ENCODE peak calls at places on chromosomes 5 and 9, in nine cellular contexts. One of them, this sample, is unnamed.

GRCh38 chr5:122907238-122907637 is 61.8 kb downstream of the SNX24 start:
- DNase-seq in heart left ventricle: no peak
- DNase-seq in AG09309: no peak
- DNase-seq in fibroblast of mammary gland: peak; percentile 34
- DNase-seq in Peyer's patch: no peak
- DNase-seq in IMR-90: peak; percentile 14
- DNase-seq in sigmoid colon: no peak
- DNase-seq in right lobe of liver: no peak
- DNase-seq in fibroblast of pulmonary artery: peak; percentile 73
- DNase-seq in this sample: peak; percentile 60

GRCh38 chr5:1265461-1266455 is 29.1 kb downstream of the TERT start:
- DNase-seq in heart left ventricle: no peak
- DNase-seq in AG09309: no peak
- DNase-seq in fibroblast of mammary gland: no peak
- DNase-seq in Peyer's patch: no peak
- DNase-seq in IMR-90: no peak
- DNase-seq in sigmoid colon: no peak
- DNase-seq in right lobe of liver: no peak
- DNase-seq in fibroblast of pulmonary artery: no peak
- DNase-seq in this sample: no peak

GRCh38 chr5:43044181-43044914 is 4.2 kb upstream of the ANXA2R start:
- DNase-seq in heart left ventricle: no peak
- DNase-seq in AG09309: no peak
- DNase-seq in fibroblast of mammary gland: peak; percentile 60
- DNase-seq in Peyer's patch: no peak
- DNase-seq in IMR-90: peak; percentile 68
- DNase-seq in sigmoid colon: no peak
- DNase-seq in right lobe of liver: no peak
- DNase-seq in fibroblast of pulmonary artery: peak; percentile 31
- DNase-seq in this sample: peak; percentile 51

GRCh38 chr5:136906545-136906944 is 541.2 kb upstream of the TRPC7 start:
- DNase-seq in heart left ventricle: no peak
- DNase-seq in AG09309: no peak
- DNase-seq in fibroblast of mammary gland: no peak
- DNase-seq in Peyer's patch: no peak
- DNase-seq in IMR-90: no peak
- DNase-seq in sigmoid colon: no peak
- DNase-seq in right lobe of liver: no peak
- DNase-seq in fibroblast of pulmonary artery: no peak
- DNase-seq in this sample: no peak

GRCh38 chr5:132049559-132049958 is 10.9 kb upstream of the IL3 start:
- DNase-seq in heart left ventricle: no peak
- DNase-seq in AG09309: no peak
- DNase-seq in fibroblast of mammary gland: no peak
- DNase-seq in Peyer's patch: no peak
- DNase-seq in IMR-90: no peak
- DNase-seq in sigmoid colon: no peak
- DNase-seq in right lobe of liver: no peak
- DNase-seq in fibroblast of pulmonary artery: no peak
- DNase-seq in this sample: no peak

GRCh38 chr5:44536650-44537260 is 147.5 kb upstream of the FGF10 start:
- DNase-seq in heart left ventricle: no peak
- DNase-seq in AG09309: peak; percentile 1
- DNase-seq in fibroblast of mammary gland: peak; percentile 78
- DNase-seq in Peyer's patch: no peak
- DNase-seq in IMR-90: peak; percentile 17
- DNase-seq in sigmoid colon: no peak
- DNase-seq in right lobe of liver: peak; percentile 18
- DNase-seq in fibroblast of pulmonary artery: peak; percentile 24
- DNase-seq in this sample: peak; percentile 43

GRCh38 chr5:14491505-14491904 is 90.1 kb upstream of the OTULINL start:
- DNase-seq in heart left ventricle: peak; percentile 55
- DNase-seq in AG09309: no peak
- DNase-seq in fibroblast of mammary gland: peak; percentile 91
- DNase-seq in Peyer's patch: no peak
- DNase-seq in IMR-90: peak; percentile 75
- DNase-seq in sigmoid colon: no peak
- DNase-seq in right lobe of liver: no peak
- DNase-seq in fibroblast of pulmonary artery: peak; percentile 76
- DNase-seq in this sample: peak; percentile 82

GRCh38 chr9:68978054-68978453 is 35.9 kb downstream of the PRKACG start:
- DNase-seq in heart left ventricle: no peak
- DNase-seq in AG09309: no peak
- DNase-seq in fibroblast of mammary gland: no peak
- DNase-seq in Peyer's patch: no peak
- DNase-seq in IMR-90: no peak
- DNase-seq in sigmoid colon: no peak
- DNase-seq in right lobe of liver: no peak
- DNase-seq in fibroblast of pulmonary artery: no peak
- DNase-seq in this sample: no peak

GRCh38 chr9:137191691-137192447 is 3.4 kb downstream of the SSNA1 start:
- DNase-seq in heart left ventricle: no peak
- DNase-seq in AG09309: no peak
- DNase-seq in fibroblast of mammary gland: no peak
- DNase-seq in Peyer's patch: no peak
- DNase-seq in IMR-90: no peak
- DNase-seq in sigmoid colon: no peak
- DNase-seq in right lobe of liver: no peak
- DNase-seq in fibroblast of pulmonary artery: no peak
- DNase-seq in this sample: no peak

GRCh38 chr5:9188131-9188530 is 357.7 kb downstream of the SEMA5A start:
- DNase-seq in heart left ventricle: no peak
- DNase-seq in AG09309: peak; percentile 75
- DNase-seq in fibroblast of mammary gland: peak; percentile 91
- DNase-seq in Peyer's patch: no peak
- DNase-seq in IMR-90: peak; percentile 96
- DNase-seq in sigmoid colon: no peak
- DNase-seq in right lobe of liver: no peak
- DNase-seq in fibroblast of pulmonary artery: peak; percentile 82
- DNase-seq in this sample: peak; percentile 54

GRCh38 chr5:73299017-73299630 is 126.1 kb downstream of the TMEM174 start:
- DNase-seq in heart left ventricle: no peak
- DNase-seq in AG09309: no peak
- DNase-seq in fibroblast of mammary gland: no peak
- DNase-seq in Peyer's patch: no peak
- DNase-seq in IMR-90: no peak
- DNase-seq in sigmoid colon: no peak
- DNase-seq in right lobe of liver: peak; percentile 17
- DNase-seq in fibroblast of pulmonary artery: no peak
- DNase-seq in this sample: no peak

GRCh38 chr9:136052433-136052880 is 42.6 kb downstream of the NACC2 start:
- DNase-seq in heart left ventricle: no peak
- DNase-seq in AG09309: no peak
- DNase-seq in fibroblast of mammary gland: no peak
- DNase-seq in Peyer's patch: no peak
- DNase-seq in IMR-90: no peak
- DNase-seq in sigmoid colon: peak; percentile 74
- DNase-seq in right lobe of liver: no peak
- DNase-seq in fibroblast of pulmonary artery: peak; percentile 12
- DNase-seq in this sample: peak; percentile 9

GRCh38 chr9:106622148-106622547 is 240.8 kb upstream of the ZNF462 start:
- DNase-seq in heart left ventricle: no peak
- DNase-seq in AG09309: no peak
- DNase-seq in fibroblast of mammary gland: no peak
- DNase-seq in Peyer's patch: no peak
- DNase-seq in IMR-90: no peak
- DNase-seq in sigmoid colon: no peak
- DNase-seq in right lobe of liver: no peak
- DNase-seq in fibroblast of pulmonary artery: no peak
- DNase-seq in this sample: no peak

GRCh38 chr9:123064662-123065061 is 31.2 kb downstream of the GPR21 start:
- DNase-seq in heart left ventricle: no peak
- DNase-seq in AG09309: no peak
- DNase-seq in fibroblast of mammary gland: no peak
- DNase-seq in Peyer's patch: no peak
- DNase-seq in IMR-90: no peak
- DNase-seq in sigmoid colon: no peak
- DNase-seq in right lobe of liver: no peak
- DNase-seq in fibroblast of pulmonary artery: no peak
- DNase-seq in this sample: no peak

GRCh38 chr5:32100230-32100629 is 73.9 kb downstream of the GOLPH3 start:
- DNase-seq in heart left ventricle: no peak
- DNase-seq in AG09309: no peak
- DNase-seq in fibroblast of mammary gland: no peak
- DNase-seq in Peyer's patch: no peak
- DNase-seq in IMR-90: no peak
- DNase-seq in sigmoid colon: peak; percentile 79
- DNase-seq in right lobe of liver: no peak
- DNase-seq in fibroblast of pulmonary artery: no peak
- DNase-seq in this sample: peak; percentile 22

GRCh38 chr9:33737811-33738606 is 57.4 kb upstream of the PRSS3 start:
- DNase-seq in heart left ventricle: no peak
- DNase-seq in AG09309: peak; percentile 18
- DNase-seq in fibroblast of mammary gland: peak; percentile 59
- DNase-seq in Peyer's patch: peak; percentile 71
- DNase-seq in IMR-90: peak; percentile 62
- DNase-seq in sigmoid colon: no peak
- DNase-seq in right lobe of liver: peak; percentile 41
- DNase-seq in fibroblast of pulmonary artery: peak; percentile 77
- DNase-seq in this sample: peak; percentile 81

GRCh38 chr5:64384761-64385160 is 121.1 kb upstream of the RGS7BP start:
- DNase-seq in heart left ventricle: no peak
- DNase-seq in AG09309: no peak
- DNase-seq in fibroblast of mammary gland: peak; percentile 3
- DNase-seq in Peyer's patch: no peak
- DNase-seq in IMR-90: no peak
- DNase-seq in sigmoid colon: no peak
- DNase-seq in right lobe of liver: no peak
- DNase-seq in fibroblast of pulmonary artery: peak; percentile 36
- DNase-seq in this sample: peak; percentile 16
- TF ChIP-seq CTCF in heart left ventricle: no peak
- TF ChIP-seq CTCF in AG09309: no peak
- TF ChIP-seq CTCF in fibroblast of mammary gland: no peak
- TF ChIP-seq CTCF in Peyer's patch: no peak
- TF ChIP-seq CTCF in IMR-90: no peak
- TF ChIP-seq CTCF in sigmoid colon: no peak
- TF ChIP-seq CTCF in right lobe of liver: peak; percentile 10
- TF ChIP-seq CTCF in fibroblast of pulmonary artery: peak; percentile 33
- TF ChIP-seq CTCF in this sample: peak; percentile 39

GRCh38 chr9:16475257-16475656 is 395.2 kb downstream of the BNC2 start:
- DNase-seq in heart left ventricle: no peak
- DNase-seq in AG09309: no peak
- DNase-seq in fibroblast of mammary gland: no peak
- DNase-seq in Peyer's patch: no peak
- DNase-seq in IMR-90: no peak
- DNase-seq in sigmoid colon: no peak
- DNase-seq in right lobe of liver: no peak
- DNase-seq in fibroblast of pulmonary artery: no peak
- DNase-seq in this sample: no peak
- H3K4me3 ChIP-seq in heart left ventricle: no peak overlapping the region
- H3K4me3 ChIP-seq in AG09309: no peak overlapping the region
- H3K4me3 ChIP-seq in fibroblast of mammary gland: no peak overlapping the region
- H3K4me3 ChIP-seq in Peyer's patch: no peak overlapping the region
- H3K4me3 ChIP-seq in IMR-90: no peak overlapping the region
- H3K4me3 ChIP-seq in sigmoid colon: no peak overlapping the region
- H3K4me3 ChIP-seq in right lobe of liver: no peak overlapping the region
- H3K4me3 ChIP-seq in fibroblast of pulmonary artery: no peak overlapping the region
- H3K4me3 ChIP-seq in this sample: no peak overlapping the region

GRCh38 chr5:167582916-167583315 is 708.5 kb upstream of the WWC1 start:
- DNase-seq in heart left ventricle: no peak
- DNase-seq in AG09309: no peak
- DNase-seq in fibroblast of mammary gland: peak; percentile 54
- DNase-seq in Peyer's patch: no peak
- DNase-seq in IMR-90: peak; percentile 26
- DNase-seq in sigmoid colon: no peak
- DNase-seq in right lobe of liver: no peak
- DNase-seq in fibroblast of pulmonary artery: peak; percentile 67
- DNase-seq in this sample: peak; percentile 55

GRCh38 chr5:167585184-167585583 is 706.3 kb upstream of the WWC1 start:
- DNase-seq in heart left ventricle: no peak
- DNase-seq in AG09309: no peak
- DNase-seq in fibroblast of mammary gland: no peak
- DNase-seq in Peyer's patch: no peak
- DNase-seq in IMR-90: no peak
- DNase-seq in sigmoid colon: no peak
- DNase-seq in right lobe of liver: no peak
- DNase-seq in fibroblast of pulmonary artery: no peak
- DNase-seq in this sample: no peak

GRCh38 chr5:167580608-167581007 is 710.8 kb upstream of the WWC1 start:
- DNase-seq in heart left ventricle: no peak
- DNase-seq in AG09309: no peak
- DNase-seq in fibroblast of mammary gland: no peak
- DNase-seq in Peyer's patch: no peak
- DNase-seq in IMR-90: no peak
- DNase-seq in sigmoid colon: no peak
- DNase-seq in right lobe of liver: no peak
- DNase-seq in fibroblast of pulmonary artery: no peak
- DNase-seq in this sample: no peak

GRCh38 chr5:167579701-167580045 is 711.8 kb upstream of the WWC1 start:
- DNase-seq in heart left ventricle: no peak
- DNase-seq in AG09309: peak; percentile 69
- DNase-seq in fibroblast of mammary gland: peak; percentile 25
- DNase-seq in Peyer's patch: no peak
- DNase-seq in IMR-90: peak; percentile 56
- DNase-seq in sigmoid colon: no peak
- DNase-seq in right lobe of liver: no peak
- DNase-seq in fibroblast of pulmonary artery: peak; percentile 31
- DNase-seq in this sample: no peak

DNA sequence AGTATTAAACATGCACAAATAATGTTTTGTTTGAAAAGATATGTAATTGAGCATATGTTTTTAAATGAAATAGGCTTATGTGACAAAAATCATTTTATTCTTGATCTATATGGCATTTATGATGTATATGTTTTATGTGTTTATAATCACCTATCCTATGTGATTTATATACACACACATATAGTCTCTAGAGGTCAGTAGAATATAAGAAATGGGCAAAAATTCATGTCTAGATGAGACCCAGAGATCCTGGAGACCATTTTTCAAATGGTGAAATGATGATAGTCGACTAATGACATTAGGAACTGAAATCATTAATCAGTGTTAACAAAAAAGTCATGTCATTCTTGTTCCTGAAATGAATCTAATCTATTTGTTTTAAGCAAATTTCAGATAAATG is 709.2 kb upstream of the WWC1 start:
- DNase-seq in heart left ventricle: no peak
- DNase-seq in AG09309: no peak
- DNase-seq in fibroblast of mammary gland: peak; percentile 39
- DNase-seq in Peyer's patch: no peak
- DNase-seq in IMR-90: peak; percentile 8
- DNase-seq in sigmoid colon: no peak
- DNase-seq in right lobe of liver: no peak
- DNase-seq in fibroblast of pulmonary artery: peak; percentile 51
- DNase-seq in this sample: peak; percentile 49
- TF ChIP-seq CTCF in heart left ventricle: no peak
- TF ChIP-seq CTCF in AG09309: peak; percentile 13
- TF ChIP-seq CTCF in fibroblast of mammary gland: peak; percentile 27
- TF ChIP-seq CTCF in Peyer's patch: no peak
- TF ChIP-seq CTCF in IMR-90: peak; percentile 57
- TF ChIP-seq CTCF in sigmoid colon: no peak
- TF ChIP-seq CTCF in right lobe of liver: no peak
- TF ChIP-seq CTCF in fibroblast of pulmonary artery: peak; percentile 28
- TF ChIP-seq CTCF in this sample: no peak

DNA sequence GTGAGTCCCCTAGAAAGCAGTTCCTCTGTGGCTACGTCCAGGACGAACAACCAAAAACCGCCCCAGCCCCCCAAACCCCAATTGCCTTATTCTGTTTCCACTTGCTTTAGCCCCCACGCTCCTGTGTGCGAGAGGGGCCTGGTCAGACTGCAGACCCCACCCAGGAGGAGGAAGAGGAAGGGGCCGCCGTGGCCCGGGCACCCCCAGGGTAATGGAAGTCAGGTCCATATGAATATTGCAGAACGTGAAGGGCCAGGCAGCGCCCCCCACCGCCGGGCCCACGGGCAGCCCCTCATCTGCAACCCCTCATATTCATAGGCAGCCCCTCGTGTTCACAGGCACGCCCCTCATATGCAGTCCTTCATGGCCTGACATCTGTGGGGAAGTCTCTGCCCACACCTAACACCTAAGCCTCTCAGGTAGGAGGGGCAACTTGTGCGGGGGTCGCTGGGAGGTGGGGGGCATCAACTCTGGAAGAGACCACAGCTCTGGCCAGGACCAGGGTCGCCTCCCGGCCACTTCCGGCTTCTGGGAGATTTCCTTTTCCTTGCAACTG is 37.7 kb upstream of the PLEKHG4B start:
- DNase-seq in heart left ventricle: no peak
- DNase-seq in AG09309: no peak
- DNase-seq in fibroblast of mammary gland: no peak
- DNase-seq in Peyer's patch: no peak
- DNase-seq in IMR-90: no peak
- DNase-seq in sigmoid colon: no peak
- DNase-seq in right lobe of liver: no peak
- DNase-seq in fibroblast of pulmonary artery: no peak
- DNase-seq in this sample: no peak
- H3K4me3 ChIP-seq in heart left ventricle: peak overlapping the region; percentile 40
- H3K4me3 ChIP-seq in AG09309: peak overlapping the region; percentile 54
- H3K4me3 ChIP-seq in fibroblast of mammary gland: no peak overlapping the region
- H3K4me3 ChIP-seq in Peyer's patch: no peak overlapping the region
- H3K4me3 ChIP-seq in IMR-90: no peak overlapping the region
- H3K4me3 ChIP-seq in sigmoid colon: no peak overlapping the region
- H3K4me3 ChIP-seq in right lobe of liver: no peak overlapping the region
- H3K4me3 ChIP-seq in fibroblast of pulmonary artery: peak overlapping the region; percentile 48
- H3K4me3 ChIP-seq in this sample: peak overlapping the region; percentile 46